ENCODE peak calls at places on chromosomes 3 and 15, in ten cellular contexts. One of them, this sample, is unnamed.

GRCh38 chr15:31265871-31266711 is 60.5 kb upstream of the KLF13 start:
- DNase-seq in transverse colon: peak
- DNase-seq in upper lobe of right lung: peak
- DNase-seq in mammary epithelial cell: no peak
- DNase-seq in K562: no peak
- DNase-seq in CD8-positive, alpha-beta T cell: peak
- DNase-seq in fibroblast of the aortic adventitia: no peak
- DNase-seq in cardiac fibroblast: peak
- DNase-seq in mucosa of descending colon: peak
- DNase-seq in foreskin fibroblast: peak
- DNase-seq in this sample: peak

GRCh38 chr3:139319428-139320402 is 24.1 kb upstream of the MRPS22 start:
- DNase-seq in transverse colon: no peak
- DNase-seq in upper lobe of right lung: no peak
- DNase-seq in mammary epithelial cell: no peak
- DNase-seq in K562: peak
- DNase-seq in CD8-positive, alpha-beta T cell: no peak
- DNase-seq in fibroblast of the aortic adventitia: no peak
- DNase-seq in cardiac fibroblast: peak
- DNase-seq in mucosa of descending colon: no peak
- DNase-seq in foreskin fibroblast: no peak
- DNase-seq in this sample: no peak

GRCh38 chr3:197736010-197736490 is 654 bp downstream of the RUBCN start:
- DNase-seq in transverse colon: peak
- DNase-seq in upper lobe of right lung: peak
- DNase-seq in mammary epithelial cell: peak
- DNase-seq in K562: peak
- DNase-seq in CD8-positive, alpha-beta T cell: peak
- DNase-seq in fibroblast of the aortic adventitia: no peak
- DNase-seq in cardiac fibroblast: peak
- DNase-seq in mucosa of descending colon: peak
- DNase-seq in foreskin fibroblast: no peak
- DNase-seq in this sample: no peak

GRCh38 chr15:60471314-60471713 is 7.6 kb downstream of the ICE2 start:
- DNase-seq in transverse colon: no peak
- DNase-seq in upper lobe of right lung: no peak
- DNase-seq in mammary epithelial cell: peak
- DNase-seq in K562: no peak
- DNase-seq in CD8-positive, alpha-beta T cell: no peak
- DNase-seq in fibroblast of the aortic adventitia: no peak
- DNase-seq in cardiac fibroblast: no peak
- DNase-seq in mucosa of descending colon: no peak
- DNase-seq in foreskin fibroblast: no peak
- DNase-seq in this sample: no peak

GRCh38 chr3:141419946-141420345 is 51.6 kb downstream of the ZBTB38 start:
- DNase-seq in transverse colon: no peak
- DNase-seq in upper lobe of right lung: no peak
- DNase-seq in mammary epithelial cell: no peak
- DNase-seq in K562: no peak
- DNase-seq in CD8-positive, alpha-beta T cell: no peak
- DNase-seq in fibroblast of the aortic adventitia: peak
- DNase-seq in cardiac fibroblast: no peak
- DNase-seq in mucosa of descending colon: no peak
- DNase-seq in foreskin fibroblast: no peak
- DNase-seq in this sample: no peak

GRCh38 chr15:95262866-95263564 is 1031.7 kb downstream of the MCTP2 start:
- DNase-seq in transverse colon: no peak
- DNase-seq in upper lobe of right lung: no peak
- DNase-seq in mammary epithelial cell: no peak
- DNase-seq in K562: no peak
- DNase-seq in CD8-positive, alpha-beta T cell: no peak
- DNase-seq in fibroblast of the aortic adventitia: peak
- DNase-seq in cardiac fibroblast: peak
- DNase-seq in mucosa of descending colon: no peak
- DNase-seq in foreskin fibroblast: peak
- DNase-seq in this sample: no peak

GRCh38 chr3:48514431-48515227 is 10.7 kb upstream of the SHISA5 start:
- DNase-seq in transverse colon: no peak
- DNase-seq in upper lobe of right lung: no peak
- DNase-seq in mammary epithelial cell: no peak
- DNase-seq in K562: no peak
- DNase-seq in CD8-positive, alpha-beta T cell: peak
- DNase-seq in fibroblast of the aortic adventitia: no peak
- DNase-seq in cardiac fibroblast: no peak
- DNase-seq in mucosa of descending colon: no peak
- DNase-seq in foreskin fibroblast: no peak
- DNase-seq in this sample: no peak

GRCh38 chr3:128473180-128473519 is 6.5 kb upstream of the DNAJB8 start:
- DNase-seq in transverse colon: no peak
- DNase-seq in upper lobe of right lung: no peak
- DNase-seq in mammary epithelial cell: no peak
- DNase-seq in K562: no peak
- DNase-seq in CD8-positive, alpha-beta T cell: no peak
- DNase-seq in fibroblast of the aortic adventitia: no peak
- DNase-seq in cardiac fibroblast: no peak
- DNase-seq in mucosa of descending colon: no peak
- DNase-seq in foreskin fibroblast: no peak
- DNase-seq in this sample: no peak

GRCh38 chr3:182370949-182371348 is 422.4 kb upstream of the ATP11B start:
- DNase-seq in transverse colon: no peak
- DNase-seq in upper lobe of right lung: no peak
- DNase-seq in mammary epithelial cell: peak
- DNase-seq in K562: no peak
- DNase-seq in CD8-positive, alpha-beta T cell: no peak
- DNase-seq in fibroblast of the aortic adventitia: no peak
- DNase-seq in cardiac fibroblast: no peak
- DNase-seq in mucosa of descending colon: no peak
- DNase-seq in foreskin fibroblast: no peak
- DNase-seq in this sample: no peak

GRCh38 chr15:70788114-70789049 is 25.0 kb upstream of the UACA start:
- DNase-seq in transverse colon: no peak
- DNase-seq in upper lobe of right lung: no peak
- DNase-seq in mammary epithelial cell: no peak
- DNase-seq in K562: no peak
- DNase-seq in CD8-positive, alpha-beta T cell: no peak
- DNase-seq in fibroblast of the aortic adventitia: peak
- DNase-seq in cardiac fibroblast: peak
- DNase-seq in mucosa of descending colon: no peak
- DNase-seq in foreskin fibroblast: peak
- DNase-seq in this sample: no peak

GRCh38 chr3:70820397-70820796 is 508.0 kb upstream of the MDFIC2 start:
- DNase-seq in transverse colon: no peak
- DNase-seq in upper lobe of right lung: no peak
- DNase-seq in mammary epithelial cell: no peak
- DNase-seq in K562: no peak
- DNase-seq in CD8-positive, alpha-beta T cell: no peak
- DNase-seq in fibroblast of the aortic adventitia: no peak
- DNase-seq in cardiac fibroblast: no peak
- DNase-seq in mucosa of descending colon: no peak
- DNase-seq in foreskin fibroblast: no peak
- DNase-seq in this sample: no peak

GRCh38 chr15:48478581-48478980 is 147.4 kb downstream of the DUT start:
- DNase-seq in transverse colon: no peak
- DNase-seq in upper lobe of right lung: no peak
- DNase-seq in mammary epithelial cell: no peak
- DNase-seq in K562: no peak
- DNase-seq in CD8-positive, alpha-beta T cell: no peak
- DNase-seq in fibroblast of the aortic adventitia: no peak
- DNase-seq in cardiac fibroblast: no peak
- DNase-seq in mucosa of descending colon: no peak
- DNase-seq in foreskin fibroblast: no peak
- DNase-seq in this sample: no peak

GRCh38 chr3:188283347-188283746 is 129.4 kb downstream of the LPP start:
- DNase-seq in transverse colon: no peak
- DNase-seq in upper lobe of right lung: no peak
- DNase-seq in mammary epithelial cell: no peak
- DNase-seq in K562: no peak
- DNase-seq in CD8-positive, alpha-beta T cell: no peak
- DNase-seq in fibroblast of the aortic adventitia: peak
- DNase-seq in cardiac fibroblast: peak
- DNase-seq in mucosa of descending colon: no peak
- DNase-seq in foreskin fibroblast: peak
- DNase-seq in this sample: no peak
- TF ChIP-seq CTCF in transverse colon: no peak
- TF ChIP-seq CTCF in upper lobe of right lung: peak
- TF ChIP-seq CTCF in mammary epithelial cell: peak
- TF ChIP-seq CTCF in K562: no peak
- TF ChIP-seq CTCF in CD8-positive, alpha-beta T cell: no peak
- TF ChIP-seq CTCF in fibroblast of the aortic adventitia: peak
- TF ChIP-seq CTCF in cardiac fibroblast: peak
- TF ChIP-seq CTCF in mucosa of descending colon: no peak
- TF ChIP-seq CTCF in foreskin fibroblast: no peak
- TF ChIP-seq CTCF in this sample: no peak

GRCh38 chr15:74175271-74176191 is 2.0 kb downstream of the ISLR start:
- DNase-seq in transverse colon: no peak
- DNase-seq in upper lobe of right lung: peak
- DNase-seq in mammary epithelial cell: no peak
- DNase-seq in K562: no peak
- DNase-seq in CD8-positive, alpha-beta T cell: no peak
- DNase-seq in fibroblast of the aortic adventitia: no peak
- DNase-seq in cardiac fibroblast: no peak
- DNase-seq in mucosa of descending colon: no peak
- DNase-seq in foreskin fibroblast: no peak
- DNase-seq in this sample: peak
- H3K4me3 ChIP-seq in transverse colon: no peak
- H3K4me3 ChIP-seq in upper lobe of right lung: peak
- H3K4me3 ChIP-seq in mammary epithelial cell: no peak
- H3K4me3 ChIP-seq in K562: no peak
- H3K4me3 ChIP-seq in CD8-positive, alpha-beta T cell: no peak
- H3K4me3 ChIP-seq in fibroblast of the aortic adventitia: peak
- H3K4me3 ChIP-seq in cardiac fibroblast: no peak
- H3K4me3 ChIP-seq in mucosa of descending colon: no peak
- H3K4me3 ChIP-seq in foreskin fibroblast: no peak
- H3K4me3 ChIP-seq in this sample: no peak

DNA sequence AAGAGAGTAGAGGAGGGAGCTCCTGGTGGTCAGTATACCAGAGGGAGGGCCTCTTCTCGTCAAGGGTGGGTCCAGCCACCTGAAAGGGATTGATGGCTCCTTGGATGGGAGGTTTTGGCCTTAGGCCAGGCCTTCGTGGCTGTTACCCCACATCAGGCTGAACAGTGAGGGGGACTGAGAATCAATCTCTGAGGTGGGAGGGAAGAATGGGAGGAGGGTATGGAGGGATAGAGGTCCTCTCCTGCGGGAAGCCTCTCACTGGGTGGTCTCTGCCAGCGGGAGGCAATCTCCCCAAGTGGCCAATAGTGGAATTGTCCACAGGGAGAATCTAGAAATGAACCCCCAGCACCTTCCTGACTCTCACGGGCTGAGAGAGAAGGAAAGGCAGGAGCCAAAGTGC is 53.5 kb downstream of the BSN start:
- DNase-seq in transverse colon: no peak
- DNase-seq in upper lobe of right lung: peak
- DNase-seq in mammary epithelial cell: no peak
- DNase-seq in K562: no peak
- DNase-seq in CD8-positive, alpha-beta T cell: no peak
- DNase-seq in fibroblast of the aortic adventitia: no peak
- DNase-seq in cardiac fibroblast: no peak
- DNase-seq in mucosa of descending colon: no peak
- DNase-seq in foreskin fibroblast: no peak
- DNase-seq in this sample: no peak
- TF ChIP-seq CTCF in transverse colon: no peak
- TF ChIP-seq CTCF in upper lobe of right lung: peak
- TF ChIP-seq CTCF in mammary epithelial cell: peak
- TF ChIP-seq CTCF in K562: no peak
- TF ChIP-seq CTCF in CD8-positive, alpha-beta T cell: no peak
- TF ChIP-seq CTCF in fibroblast of the aortic adventitia: peak
- TF ChIP-seq CTCF in cardiac fibroblast: peak
- TF ChIP-seq CTCF in mucosa of descending colon: no peak
- TF ChIP-seq CTCF in foreskin fibroblast: peak
- TF ChIP-seq CTCF in this sample: no peak

GRCh38 chr15:34318277-34319079 is 19.1 kb downstream of the SLC12A6 start:
- DNase-seq in transverse colon: peak
- DNase-seq in upper lobe of right lung: no peak
- DNase-seq in mammary epithelial cell: peak
- DNase-seq in K562: peak
- DNase-seq in CD8-positive, alpha-beta T cell: no peak
- DNase-seq in fibroblast of the aortic adventitia: peak
- DNase-seq in cardiac fibroblast: peak
- DNase-seq in mucosa of descending colon: peak
- DNase-seq in foreskin fibroblast: peak
- DNase-seq in this sample: no peak

GRCh38 chr15:34314491-34314890 is 23.1 kb downstream of the SLC12A6 start:
- DNase-seq in transverse colon: no peak
- DNase-seq in upper lobe of right lung: no peak
- DNase-seq in mammary epithelial cell: no peak
- DNase-seq in K562: no peak
- DNase-seq in CD8-positive, alpha-beta T cell: no peak
- DNase-seq in fibroblast of the aortic adventitia: no peak
- DNase-seq in cardiac fibroblast: no peak
- DNase-seq in mucosa of descending colon: no peak
- DNase-seq in foreskin fibroblast: no peak
- DNase-seq in this sample: no peak
- H3K4me3 ChIP-seq in transverse colon: no peak
- H3K4me3 ChIP-seq in upper lobe of right lung: no peak
- H3K4me3 ChIP-seq in mammary epithelial cell: no peak
- H3K4me3 ChIP-seq in K562: no peak
- H3K4me3 ChIP-seq in CD8-positive, alpha-beta T cell: no peak
- H3K4me3 ChIP-seq in fibroblast of the aortic adventitia: no peak
- H3K4me3 ChIP-seq in cardiac fibroblast: no peak
- H3K4me3 ChIP-seq in mucosa of descending colon: no peak
- H3K4me3 ChIP-seq in foreskin fibroblast: no peak
- H3K4me3 ChIP-seq in this sample: no peak

GRCh38 chr3:13079051-13079450 is 5.8 kb upstream of the IQSEC1 start:
- DNase-seq in transverse colon: no peak
- DNase-seq in upper lobe of right lung: no peak
- DNase-seq in mammary epithelial cell: no peak
- DNase-seq in K562: no peak
- DNase-seq in CD8-positive, alpha-beta T cell: no peak
- DNase-seq in fibroblast of the aortic adventitia: no peak
- DNase-seq in cardiac fibroblast: no peak
- DNase-seq in mucosa of descending colon: no peak
- DNase-seq in foreskin fibroblast: no peak
- DNase-seq in this sample: no peak

GRCh38 chr3:13078158-13078905 is 5.1 kb upstream of the IQSEC1 start:
- DNase-seq in transverse colon: no peak
- DNase-seq in upper lobe of right lung: no peak
- DNase-seq in mammary epithelial cell: no peak
- DNase-seq in K562: no peak
- DNase-seq in CD8-positive, alpha-beta T cell: no peak
- DNase-seq in fibroblast of the aortic adventitia: no peak
- DNase-seq in cardiac fibroblast: no peak
- DNase-seq in mucosa of descending colon: no peak
- DNase-seq in foreskin fibroblast: no peak
- DNase-seq in this sample: no peak

GRCh38 chr3:13076255-13076654 is 3.0 kb upstream of the IQSEC1 start:
- DNase-seq in transverse colon: no peak
- DNase-seq in upper lobe of right lung: no peak
- DNase-seq in mammary epithelial cell: no peak
- DNase-seq in K562: no peak
- DNase-seq in CD8-positive, alpha-beta T cell: no peak
- DNase-seq in fibroblast of the aortic adventitia: no peak
- DNase-seq in cardiac fibroblast: no peak
- DNase-seq in mucosa of descending colon: no peak
- DNase-seq in foreskin fibroblast: no peak
- DNase-seq in this sample: no peak

GRCh38 chr3:13079510-13079909 is 6.3 kb upstream of the IQSEC1 start:
- DNase-seq in transverse colon: no peak
- DNase-seq in upper lobe of right lung: no peak
- DNase-seq in mammary epithelial cell: no peak
- DNase-seq in K562: no peak
- DNase-seq in CD8-positive, alpha-beta T cell: no peak
- DNase-seq in fibroblast of the aortic adventitia: no peak
- DNase-seq in cardiac fibroblast: no peak
- DNase-seq in mucosa of descending colon: no peak
- DNase-seq in foreskin fibroblast: no peak
- DNase-seq in this sample: no peak

GRCh38 chr3:13077431-13078157 is 4.4 kb upstream of the IQSEC1 start:
- DNase-seq in transverse colon: no peak
- DNase-seq in upper lobe of right lung: no peak
- DNase-seq in mammary epithelial cell: no peak
- DNase-seq in K562: no peak
- DNase-seq in CD8-positive, alpha-beta T cell: no peak
- DNase-seq in fibroblast of the aortic adventitia: peak
- DNase-seq in cardiac fibroblast: no peak
- DNase-seq in mucosa of descending colon: no peak
- DNase-seq in foreskin fibroblast: no peak
- DNase-seq in this sample: no peak
- TF ChIP-seq CTCF in transverse colon: no peak
- TF ChIP-seq CTCF in upper lobe of right lung: no peak
- TF ChIP-seq CTCF in mammary epithelial cell: no peak
- TF ChIP-seq CTCF in K562: no peak
- TF ChIP-seq CTCF in CD8-positive, alpha-beta T cell: no peak
- TF ChIP-seq CTCF in fibroblast of the aortic adventitia: no peak
- TF ChIP-seq CTCF in cardiac fibroblast: no peak
- TF ChIP-seq CTCF in mucosa of descending colon: no peak
- TF ChIP-seq CTCF in foreskin fibroblast: no peak
- TF ChIP-seq CTCF in this sample: no peak

This sample was measured in upper lobe of left lung.